ENCODE peak calls at places on chromosomes 4 and X, in eight cellular contexts. H, O, R, M, Q, P, V and N are unnamed samples.

GRCh38 chr4:15612136-15612535 is 43.0 kb downstream of the FBXL5 start:
- DNase-seq in O (no peak), M (no peak), V (no peak), Q (no peak), P (no peak), R (peak), H (no peak), N (no peak)

GRCh38 chrX:150219374-150220185 is 143.5 kb upstream of the MAMLD1 start:
- DNase-seq in Q (no peak), M (no peak), H (no peak), O (peak), R (no peak), P (peak), V (peak), N (no peak)

GRCh38 chrX:121987163-121987562 is 939.8 kb downstream of the GLUD2 start:
- DNase-seq in R (no peak), P (no peak), Q (no peak), V (no peak), O (peak), H (no peak), M (no peak), N (no peak)

GRCh38 chr4:163866728-163867313 is 372.3 kb downstream of the TMA16 start:
- DNase-seq in P (no peak), H (no peak), Q (no peak), O (peak), V (peak), R (peak), M (no peak), N (no peak)

GRCh38 chrX:119062750-119063374 is 9.9 kb upstream of the CT47C1 start:
- DNase-seq in R (no peak), O (no peak), H (no peak), P (no peak), V (peak), M (no peak), Q (no peak), N (no peak)

GRCh38 chr4:73396993-73397972 is 6.8 kb upstream of the ALB start:
- DNase-seq in Q (no peak), M (no peak), P (no peak), V (no peak), H (no peak), O (no peak), R (no peak), N (no peak)

GRCh38 chr4:122278976-122279375 is 99.8 kb upstream of the ADAD1 start:
- DNase-seq in V (no peak), Q (no peak), R (no peak), M (no peak), H (no peak), O (no peak), P (no peak), N (no peak)

GRCh38 chr4:102623622-102624021 is 122.5 kb downstream of the NFKB1 start:
- DNase-seq in Q (no peak), R (no peak), P (no peak), M (no peak), H (no peak), O (peak), V (peak), N (no peak)

GRCh38 chrX:134801267-134801666 is 143.0 kb upstream of the PLAC1 start:
- DNase-seq in V (peak), O (peak), Q (no peak), R (no peak), H (peak), P (no peak), M (no peak), N (no peak)

GRCh38 chr4:6986781-6987565 is 56.2 kb upstream of the TADA2B start:
- DNase-seq in V (peak), H (peak), R (peak), Q (peak), O (peak), P (no peak), M (peak), N (peak)

GRCh38 chr4:89486042-89486441 is 178.4 kb upstream of the GPRIN3 start:
- DNase-seq in Q (no peak), P (no peak), O (no peak), R (no peak), M (no peak), H (peak), V (no peak), N (no peak)

GRCh38 chrX:25017667-25018247 is 2.0 kb upstream of the ARX start:
- DNase-seq in Q (no peak), P (no peak), V (no peak), R (no peak), M (peak), H (no peak), O (no peak), N (no peak)

GRCh38 chr4:119517361-119518229 is 111.0 kb downstream of the PDE5A start:
- DNase-seq in H (no peak), R (no peak), Q (no peak), P (no peak), O (peak), M (no peak), V (no peak), N (no peak)